ENCODE peak calls at places on chromosomes 12 and 14, in seven cellular contexts. N is NCI-H460; S is dermis microvascular lymphatic vessel endothelial cell; H is GM23338; J is cardiac fibroblast; U is stimulated activated CD4-positive, alpha-beta T cell treated with anti-CD3 and anti-CD28 coated beads, Interleukin-2, amount 100 ng/mL, for 24 hours; W is activated T-helper 1 cell treated with Interleukin-2 at 50 U/mL for 16 hours. V is an unnamed sample.

GRCh38 chr12:68310370-68310769 is 21.8 kb downstream of the MDM1 start:
- DNase-seq in N (no peak), S (no peak), H (no peak), J (peak), U (no peak), W (no peak), V (no peak)

GRCh38 chr12:66235626-66236281 is 46.7 kb downstream of the IRAK3 start:
- DNase-seq in N (no peak), S (no peak), H (peak), J (peak), U (no peak), W (no peak), V (no peak)

GRCh38 chr14:75452900-75453816 is 25.3 kb downstream of the JDP2 start:
- DNase-seq in N (no peak), S (peak), H (peak), J (peak), U (no peak), W (no peak), V (peak)

GRCh38 chr12:71475280-71475679 is 35.7 kb downstream of the LGR5 start:
- DNase-seq in N (no peak), S (no peak), H (no peak), J (peak), U (no peak), W (no peak), V (no peak)

GRCh38 chr14:29348504-29348903 is 579.1 kb downstream of the PRKD1 start:
- DNase-seq in N (peak), S (no peak), H (no peak), J (no peak), U (no peak), W (no peak), V (no peak)

GRCh38 chr12:89707992-89708792 is 446 bp downstream of the ATP2B1 start:
- DNase-seq in N (no peak), S (no peak), H (peak), J (peak), U (peak), W (peak), V (no peak)

GRCh38 chr14:47833006-47833405 is 157.6 kb upstream of the MDGA2 start:
- DNase-seq in N (no peak), S (no peak), H (no peak), J (no peak), U (no peak), W (no peak), V (no peak)

GRCh38 chr12:132472386-132472785 is 17.6 kb upstream of the FBRSL1 start:
- DNase-seq in N (no peak), S (no peak), H (no peak), J (no peak), U (no peak), W (no peak), V (no peak)

GRCh38 chr12:53185582-53186153 is 4.9 kb upstream of the CSAD start:
- DNase-seq in N (no peak), S (no peak), H (no peak), J (no peak), U (no peak), W (no peak), V (no peak)

GRCh38 chr12:13964666-13965065 is 16.7 kb downstream of the GRIN2B start:
- DNase-seq in N (no peak), S (no peak), H (peak), J (no peak), U (no peak), W (no peak), V (no peak)

GRCh38 chr14:23301969-23302289 is 730 bp downstream of the PPP1R3E start:
- DNase-seq in N (no peak), S (no peak), H (no peak), J (no peak), U (no peak), W (no peak), V (no peak)

GRCh38 chr14:55062517-55063351 is 11.3 kb downstream of the MAPK1IP1L start:
- DNase-seq in N (no peak), S (no peak), H (no peak), J (no peak), U (no peak), W (no peak), V (no peak)

GRCh38 chr12:64236549-64236948 is 14.5 kb upstream of the KICS2 start:
- DNase-seq in N (no peak), S (no peak), H (peak), J (peak), U (no peak), W (no peak), V (no peak)

GRCh38 chr14:69073925-69074324 is 79.0 kb downstream of the DCAF5 start:
- DNase-seq in N (no peak), S (no peak), H (no peak), J (no peak), U (no peak), W (no peak), V (no peak)

GRCh38 chr12:131052891-131053290 is 99.2 kb downstream of the ADGRD1 start:
- DNase-seq in N (no peak), S (no peak), H (no peak), J (no peak), U (no peak), W (no peak), V (no peak)

GRCh38 chr12:33330940-33331339 is 108.7 kb downstream of the SYT10 start:
- DNase-seq in N (no peak), S (no peak), H (no peak), J (no peak), U (no peak), W (no peak), V (no peak)

GRCh38 chr14:38078393-38078792 is 129.3 kb upstream of the SSTR1 start:
- DNase-seq in N (no peak), S (no peak), H (no peak), J (no peak), U (no peak), W (peak), V (no peak)

GRCh38 chr14:73227812-73228781 is 9.2 kb upstream of the PAPLN start:
- DNase-seq in N (no peak), S (no peak), H (peak), J (peak), U (no peak), W (no peak), V (no peak)

GRCh38 chr12:26514364-26514763 is 318.6 kb downstream of the ITPR2 start:
- DNase-seq in N (no peak), S (no peak), H (no peak), J (peak), U (no peak), W (no peak), V (no peak)

GRCh38 chr12:91993287-91994028 is 152.2 kb downstream of the BTG1 start:
- DNase-seq in N (no peak), S (no peak), H (no peak), J (no peak), U (no peak), W (no peak), V (no peak)

GRCh38 chr14:95679995-95680735 is 6.1 kb upstream of the TCL1B start:
- DNase-seq in N (no peak), S (no peak), H (peak), J (no peak), U (no peak), W (no peak), V (no peak)

GRCh38 chr12:5030066-5030465 is 13.6 kb upstream of the KCNA5 start:
- DNase-seq in N (no peak), S (no peak), H (no peak), J (no peak), U (no peak), W (no peak), V (no peak)

GRCh38 chr14:76827696-76828301 is 1.6 kb downstream of the LRRC74A start:
- DNase-seq in N (no peak), S (no peak), H (peak), J (peak), U (no peak), W (no peak), V (no peak)

GRCh38 chr14:31895206-31895605 is 181.9 kb upstream of the ARHGAP5 start:
- DNase-seq in N (no peak), S (no peak), H (no peak), J (peak), U (no peak), W (no peak), V (no peak)

GRCh38 chr14:28142400-28143015 is 624.1 kb upstream of the FOXG1 start:
- DNase-seq in N (peak), S (no peak), H (peak), J (peak), U (no peak), W (no peak), V (no peak)

GRCh38 chr12:118299791-118300460 is 72.8 kb downstream of the TAOK3 start:
- DNase-seq in N (no peak), S (no peak), H (no peak), J (peak), U (no peak), W (no peak), V (no peak)

GRCh38 chr14:70792939-70793338 is 16.4 kb downstream of the MAP3K9 start:
- DNase-seq in N (no peak), S (no peak), H (no peak), J (no peak), U (no peak), W (no peak), V (no peak)

GRCh38 chr14:52558688-52559087 is 6.1 kb downstream of the GPR137C start:
- DNase-seq in N (no peak), S (no peak), H (no peak), J (no peak), U (no peak), W (no peak), V (no peak)

V was measured in SK-N-MC.